ENCODE peak calls at places on chromosomes 5 and 9, in four cellular contexts. R, F, Z and L are unnamed samples. For H3K4me1 and H3K27me3, the result is how much of the 10 kb centered on the place peaks cover.

GRCh38 chr9:38294130-38294529 is 98.4 kb upstream of the ALDH1B1 start:
- DNase-seq in R (no peak), Z (no peak), F (no peak), L (no peak)

GRCh38 chr9:109449036-109449798 is 48.9 kb downstream of the PTPN3 start:
- DNase-seq in R (no peak), Z (no peak), F (no peak), L (peak)

GRCh38 chr5:138737494-138738265 is 15.5 kb upstream of the CTNNA1 start:
- DNase-seq in F (no peak), Z (no peak), R (no peak), L (no peak)

GRCh38 chr5:95631265-95631957 is 11.5 kb downstream of the GPR150 start:
- DNase-seq in Z (no peak), R (no peak), F (no peak), L (no peak)

GRCh38 chr5:1930880-1931589 is 48.3 kb upstream of the IRX4 start:
- DNase-seq in Z (no peak), R (peak), F (peak), L (peak)

GRCh38 chr5:173396311-173396993 is 68.2 kb upstream of the STC2 start:
- DNase-seq in Z (peak), R (peak), F (peak), L (no peak)

GRCh38 chr5:147204576-147204975 is 30.2 kb upstream of the STK32A start:
- DNase-seq in R (no peak), Z (no peak), F (no peak), L (no peak)

GRCh38 chr5:77170-77501 is 14.8 kb upstream of the PLEKHG4B start:
- DNase-seq in Z (no peak), F (no peak), R (no peak), L (no peak)

GRCh38 chr5:123098767-123099513 is 9.9 kb downstream of the PRDM6 start:
- DNase-seq in F (peak), R (no peak), Z (no peak), L (no peak)

GRCh38 chr9:88984543-88984883 is 6.8 kb upstream of the S1PR3 start:
- DNase-seq in F (no peak), Z (no peak), R (no peak), L (peak)

GRCh38 chr5:86896916-86897315 is 279.2 kb downstream of the COX7C start:
- DNase-seq in R (no peak), Z (no peak), F (no peak), L (no peak)

GRCh38 chr9:120396418-120396817 is 183.5 kb downstream of the CDK5RAP2 start:
- DNase-seq in Z (no peak), R (peak), F (no peak), L (no peak)

GRCh38 chr9:4465910-4466309 is 24.4 kb upstream of the SLC1A1 start:
- DNase-seq in F (no peak), Z (no peak), R (no peak), L (no peak)

GRCh38 chr9:3963266-3964019 is 336.4 kb downstream of the GLIS3 start:
- DNase-seq in Z (no peak), F (no peak), R (peak), L (no peak)

GRCh38 chr5:146466521-146467349 is 19.6 kb downstream of the TCERG1 start:
- DNase-seq in Z (no peak), F (peak), R (no peak), L (no peak)

GRCh38 chr5:135245521-135246499 is 153.2 kb downstream of the MACROH2A1 start:
- DNase-seq in Z (no peak), F (no peak), R (peak), L (no peak)

GRCh38 chr5:175681045-175681974 is 23.4 kb downstream of the HRH2 start:
- DNase-seq in Z (no peak), R (no peak), F (no peak), L (no peak)

GRCh38 chr9:93591706-93592388 is 15.5 kb downstream of the PHF2 start:
- DNase-seq in R (no peak), F (no peak), Z (no peak), L (no peak)

GRCh38 chr5:159951387-159951786 is 35.1 kb downstream of the ADRA1B start:
- DNase-seq in F (peak), R (no peak), Z (peak), L (no peak)

GRCh38 chr5:112965733-112966306 is 10.8 kb upstream of the DCP2 start:
- DNase-seq in Z (no peak), F (no peak), R (no peak), L (no peak)

GRCh38 chr9:106859957-106860715 is 2.8 kb upstream of the ZNF462 start:
- DNase-seq in Z (peak), F (peak), R (peak), L (peak)

GRCh38 chr9:123525424-123525823 is 169.4 kb downstream of the CRB2 start:
- DNase-seq in F (no peak), R (no peak), Z (no peak), L (no peak)

GRCh38 chr9:14300588-14300987 is 13.4 kb downstream of the NFIB start:
- DNase-seq in F (no peak), Z (no peak), R (no peak), L (no peak)
- H3K4me1 ChIP-seq in F (under half), Z (under half), R (half or more), L (under half)

GRCh38 chr5:179823937-179824744 is 3.4 kb downstream of the SQSTM1 start:
- DNase-seq in R (peak), F (no peak), Z (no peak), L (no peak)

GRCh38 chr5:179824745-179825112 is 4.0 kb downstream of the SQSTM1 start:
- DNase-seq in F (no peak), Z (no peak), R (no peak), L (no peak)

GRCh38 chr5:179828756-179829421 is 8.2 kb downstream of the SQSTM1 start:
- DNase-seq in F (no peak), Z (no peak), R (no peak), L (no peak)

GRCh38 chr5:179827684-179828083 is 7.0 kb downstream of the SQSTM1 start:
- DNase-seq in R (peak), F (peak), Z (no peak), L (peak)

GRCh38 chr5:179825655-179826182 is 5.0 kb downstream of the SQSTM1 start:
- DNase-seq in Z (no peak), F (no peak), R (peak), L (no peak)
- TF ChIP-seq POLR2AphosphoS5 in Z (no peak), F (no peak), R (no peak), L (no peak)

GRCh38 chr5:139761057-139761450 is 34.6 kb upstream of the PSD2 start:
- DNase-seq in R (no peak), Z (no peak), F (no peak), L (no peak)

GRCh38 chr5:139763584-139764249 is 31.9 kb upstream of the PSD2 start:
- DNase-seq in F (no peak), Z (no peak), R (no peak), L (no peak)

GRCh38 chr5:139760066-139761056 is 35.2 kb upstream of the PSD2 start:
- DNase-seq in F (no peak), R (no peak), Z (no peak), L (no peak)

GRCh38 chr5:139762624-139763170 is 32.9 kb upstream of the PSD2 start:
- DNase-seq in R (no peak), Z (no peak), F (no peak), L (no peak)

DNA sequence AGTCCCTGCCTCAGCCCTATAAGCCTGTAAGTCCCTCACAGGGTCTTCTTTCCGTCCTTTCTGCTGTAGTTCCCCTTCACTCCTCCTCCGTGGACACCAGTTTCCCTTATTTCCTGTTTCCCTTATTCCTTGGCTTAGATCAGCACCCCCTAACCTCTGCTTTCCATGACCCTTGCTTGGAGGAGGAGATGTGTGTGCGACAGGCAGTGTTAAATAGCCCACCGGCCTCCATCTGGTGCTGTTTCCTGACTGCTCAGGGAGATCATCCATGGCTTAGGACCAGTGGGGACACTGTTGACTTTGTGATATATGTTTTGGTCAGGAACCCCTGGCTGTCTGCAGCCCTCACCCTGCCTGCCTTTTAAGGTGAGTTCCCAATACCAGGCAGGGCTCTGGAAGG is 34.1 kb upstream of the PSD2 start:
- DNase-seq in R (no peak), Z (no peak), F (no peak), L (no peak)
- H3K27me3 ChIP-seq in R (under half), Z (under half), F (half or more), L (under half)

GRCh38 chr9:128068656-128069221 is 707 bp downstream of the SLC25A25 start:
- DNase-seq in F (no peak), R (no peak), Z (no peak), L (no peak)

GRCh38 chr9:128065907-128066712 is 1.0 kb downstream of the NAIF1 start:
- DNase-seq in F (no peak), Z (no peak), R (peak), L (no peak)

GRCh38 chr9:128067622-128067897 is 440 bp upstream of the NAIF1 start:
- DNase-seq in Z (no peak), F (no peak), R (no peak), L (no peak)

GRCh38 chr9:128066713-128067621 is at the start of gene NAIF1:
- DNase-seq in F (peak), Z (peak), R (peak), L (peak)

GRCh38 chr9:128067898-128068655 is at the start of gene SLC25A25:
- DNase-seq in R (peak), F (peak), Z (peak), L (peak)
- H3K4me1 ChIP-seq in R (under half), F (under half), Z (under half), L (under half)

DNA sequence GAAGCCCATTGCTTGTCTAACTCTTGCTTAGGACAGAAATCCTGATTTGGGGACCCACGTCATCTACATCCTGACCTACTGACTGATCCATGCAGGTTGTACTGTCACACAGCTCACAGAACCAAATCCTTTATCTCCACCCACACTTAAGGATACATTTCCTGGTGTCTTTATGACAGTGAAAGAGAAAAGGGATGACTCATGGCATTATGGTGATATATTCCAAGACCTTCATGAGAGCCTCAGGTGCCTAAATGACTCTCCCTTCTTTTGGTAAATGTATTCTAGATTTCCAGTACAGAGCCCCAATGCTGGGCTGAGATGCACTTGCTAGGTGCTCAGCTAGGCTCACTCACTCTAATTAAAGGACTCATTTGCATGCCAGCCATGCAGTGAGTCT is 26.0 kb upstream of the DMRT2 start:
- DNase-seq in Z (no peak), F (no peak), R (no peak), L (no peak)
- TF ChIP-seq POLR2AphosphoS5 in Z (no peak), F (no peak), R (no peak), L (no peak)

GRCh38 chr5:73296772-73297171 is 123.8 kb downstream of the TMEM174 start:
- DNase-seq in Z (no peak), F (no peak), R (no peak), L (no peak)

GRCh38 chr5:73298251-73299016 is 125.4 kb downstream of the TMEM174 start:
- DNase-seq in Z (no peak), F (peak), R (no peak), L (no peak)

GRCh38 chr5:73292816-73293459 is 119.9 kb downstream of the TMEM174 start:
- DNase-seq in R (no peak), Z (no peak), F (no peak), L (no peak)

GRCh38 chr5:73297430-73297829 is 124.4 kb downstream of the TMEM174 start:
- DNase-seq in F (no peak), Z (no peak), R (no peak), L (no peak)

GRCh38 chr5:73295447-73295846 is 122.5 kb downstream of the TMEM174 start:
- DNase-seq in R (no peak), Z (no peak), F (no peak), L (no peak)
- H3K27me3 ChIP-seq in R (under half), Z (under half), F (half or more), L (under half)

DNA sequence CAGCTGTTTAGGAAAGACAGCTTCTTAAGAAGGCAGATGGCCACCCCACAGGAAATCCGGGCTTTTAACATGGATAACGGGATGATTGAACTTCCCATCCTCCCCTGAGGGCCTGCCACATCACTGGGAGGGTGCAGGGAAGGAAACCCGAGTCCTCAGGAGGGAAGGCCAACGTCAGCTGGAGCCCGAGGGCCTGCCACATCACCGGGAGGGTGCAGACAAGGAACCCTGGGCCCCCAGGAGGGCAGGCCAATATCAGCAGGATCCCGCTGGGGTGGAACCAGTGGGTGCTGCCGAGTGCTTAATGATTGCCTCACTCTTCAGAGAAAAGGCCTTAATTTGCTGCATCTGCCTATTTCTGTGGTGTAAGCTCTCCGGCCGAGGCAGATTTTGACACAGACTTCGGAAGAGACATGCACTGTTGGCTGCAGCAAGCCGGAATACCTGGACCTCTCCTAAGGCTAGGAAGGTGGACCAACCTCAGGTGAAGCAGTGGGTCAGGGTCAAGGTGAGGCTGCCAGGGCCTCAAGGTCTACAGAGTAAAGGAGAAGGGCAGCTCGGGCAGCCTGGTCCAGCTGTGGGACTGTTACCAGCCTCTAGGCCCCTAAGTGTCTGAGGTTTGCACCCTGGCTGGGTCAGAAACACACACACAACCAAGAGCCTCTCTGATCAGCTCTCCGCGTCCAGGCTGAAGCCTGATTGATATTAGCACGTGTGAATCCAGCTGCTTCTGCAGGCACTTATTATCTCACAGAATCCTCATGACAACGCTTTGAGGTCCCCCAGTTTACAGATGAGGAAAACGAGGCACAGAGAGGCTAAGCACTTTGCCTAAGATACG is 14.8 kb upstream of the COL5A1 start:
- DNase-seq in R (peak), Z (no peak), F (no peak), L (no peak)
- H3K4me1 ChIP-seq in R (under half), Z (under half), F (under half), L (under half)

GRCh38 chr5:66596791-66597757 is 881 bp downstream of the MAST4 start:
- DNase-seq in F (peak), R (no peak), Z (no peak), L (peak)

DNA sequence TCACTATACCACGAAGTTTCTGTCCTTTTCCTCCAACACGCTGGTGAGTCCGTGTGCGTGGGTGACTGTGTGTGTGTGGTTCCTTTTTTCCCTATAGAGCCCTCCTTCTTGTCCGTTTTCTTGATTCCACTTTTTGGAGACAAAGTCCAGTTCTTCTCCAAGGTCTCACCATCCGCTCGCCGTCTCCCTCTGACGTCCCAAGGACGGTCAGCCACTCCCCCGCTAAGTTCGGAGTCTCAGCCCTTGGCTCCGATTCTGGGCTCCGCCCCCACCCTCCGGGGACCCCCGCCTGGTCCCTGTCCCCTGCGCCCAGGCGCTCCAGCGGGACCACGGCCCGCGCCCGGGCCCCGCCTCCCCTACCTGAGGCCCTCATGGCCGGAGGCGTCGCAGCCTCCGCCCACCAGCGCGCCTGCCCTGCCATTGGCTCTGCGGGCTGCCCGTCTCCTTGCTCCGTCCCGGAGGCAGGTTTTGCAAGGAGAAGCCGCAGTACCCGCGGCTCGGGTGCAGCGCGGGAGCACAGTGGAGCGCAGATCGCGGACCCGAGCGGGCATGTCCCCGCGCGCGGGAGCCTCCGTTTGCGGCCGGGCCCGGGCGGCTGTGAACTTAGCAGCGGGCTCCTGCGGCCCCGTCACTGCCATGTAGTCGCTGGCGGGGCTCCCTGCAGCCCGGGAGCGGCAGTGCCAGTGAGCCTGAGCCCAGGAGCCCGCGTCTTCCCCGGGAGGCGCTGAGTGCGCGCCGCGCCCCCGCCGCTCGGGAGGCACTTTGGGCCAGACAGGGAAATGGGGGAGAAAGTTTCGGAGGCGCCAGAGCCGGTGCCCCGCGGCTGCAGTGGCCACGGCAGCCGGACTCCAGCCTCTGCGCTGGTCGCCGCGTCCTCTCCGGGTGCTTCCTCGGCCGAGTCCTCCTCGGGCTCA is at the start of gene MAST4:
- DNase-seq in F (peak), Z (peak), R (peak), L (peak)
- TF ChIP-seq POLR2AphosphoS5 in F (peak), Z (no peak), R (peak), L (peak)

GRCh38 chr5:57338849-57339340 is 143.7 kb downstream of the ACTBL2 start:
- DNase-seq in Z (no peak), R (no peak), F (no peak), L (no peak)
- H3K27me3 ChIP-seq in Z (under half), R (under half), F (under half), L (under half)